ENCODE peak calls at places on chromosomes 5 and 9, in nine cellular contexts. One of them, this sample, is unnamed.

GRCh38 chr5:60259730-60260129 is 366.2 kb upstream of the PDE4D start:
- DNase-seq in activated T-helper 1 cell treated with Interleukin-2 at 50 U/mL for 16 hours: no peak
- DNase-seq in HEK293T: no peak
- DNase-seq in hippocampal formation: no peak
- DNase-seq in activated CD4-positive, alpha-beta T cell treated with anti-CD3 and anti-CD28 coated beads for 48 hours: no peak
- DNase-seq in tibial artery: no peak
- DNase-seq in NCI-H446 treated with DMSO at 0.1 percent for 48 hours: no peak
- DNase-seq in choroid plexus epithelial cell: no peak
- DNase-seq in activated naive CD8-positive, alpha-beta T cell treated with anti-CD3 and anti-CD28 coated beads for 36 hours: no peak
- DNase-seq in this sample: peak

GRCh38 chr9:111036068-111036789 is 2.0 kb downstream of the LPAR1 start:
- DNase-seq in choroid plexus epithelial cell: peak
- DNase-seq in tibial artery: peak
- DNase-seq in HEK293T: peak
- DNase-seq in activated T-helper 1 cell treated with Interleukin-2 at 50 U/mL for 16 hours: no peak
- DNase-seq in hippocampal formation: peak
- DNase-seq in activated naive CD8-positive, alpha-beta T cell treated with anti-CD3 and anti-CD28 coated beads for 36 hours: no peak
- DNase-seq in NCI-H446 treated with DMSO at 0.1 percent for 48 hours: no peak
- DNase-seq in activated CD4-positive, alpha-beta T cell treated with anti-CD3 and anti-CD28 coated beads for 48 hours: no peak
- DNase-seq in this sample: no peak

GRCh38 chr9:105389789-105390188 is 58.0 kb upstream of the FSD1L start:
- DNase-seq in activated naive CD8-positive, alpha-beta T cell treated with anti-CD3 and anti-CD28 coated beads for 36 hours: no peak
- DNase-seq in activated CD4-positive, alpha-beta T cell treated with anti-CD3 and anti-CD28 coated beads for 48 hours: no peak
- DNase-seq in choroid plexus epithelial cell: no peak
- DNase-seq in HEK293T: no peak
- DNase-seq in hippocampal formation: no peak
- DNase-seq in activated T-helper 1 cell treated with Interleukin-2 at 50 U/mL for 16 hours: no peak
- DNase-seq in tibial artery: no peak
- DNase-seq in NCI-H446 treated with DMSO at 0.1 percent for 48 hours: no peak
- DNase-seq in this sample: no peak

GRCh38 chr5:100644776-100645175 is 109.6 kb downstream of the FAM174A start:
- DNase-seq in activated naive CD8-positive, alpha-beta T cell treated with anti-CD3 and anti-CD28 coated beads for 36 hours: no peak
- DNase-seq in HEK293T: no peak
- DNase-seq in activated CD4-positive, alpha-beta T cell treated with anti-CD3 and anti-CD28 coated beads for 48 hours: no peak
- DNase-seq in choroid plexus epithelial cell: no peak
- DNase-seq in activated T-helper 1 cell treated with Interleukin-2 at 50 U/mL for 16 hours: no peak
- DNase-seq in NCI-H446 treated with DMSO at 0.1 percent for 48 hours: no peak
- DNase-seq in hippocampal formation: no peak
- DNase-seq in tibial artery: no peak
- DNase-seq in this sample: no peak

GRCh38 chr9:2889023-2889422 is 45.1 kb upstream of the PUM3 start:
- DNase-seq in tibial artery: no peak
- DNase-seq in NCI-H446 treated with DMSO at 0.1 percent for 48 hours: no peak
- DNase-seq in activated naive CD8-positive, alpha-beta T cell treated with anti-CD3 and anti-CD28 coated beads for 36 hours: no peak
- DNase-seq in choroid plexus epithelial cell: no peak
- DNase-seq in activated CD4-positive, alpha-beta T cell treated with anti-CD3 and anti-CD28 coated beads for 48 hours: no peak
- DNase-seq in activated T-helper 1 cell treated with Interleukin-2 at 50 U/mL for 16 hours: no peak
- DNase-seq in hippocampal formation: no peak
- DNase-seq in HEK293T: no peak
- DNase-seq in this sample: no peak

GRCh38 chr9:113913426-113914195 is 37.5 kb downstream of the ZNF618 start:
- DNase-seq in hippocampal formation: no peak
- DNase-seq in HEK293T: no peak
- DNase-seq in activated T-helper 1 cell treated with Interleukin-2 at 50 U/mL for 16 hours: no peak
- DNase-seq in choroid plexus epithelial cell: peak
- DNase-seq in tibial artery: peak
- DNase-seq in activated naive CD8-positive, alpha-beta T cell treated with anti-CD3 and anti-CD28 coated beads for 36 hours: no peak
- DNase-seq in NCI-H446 treated with DMSO at 0.1 percent for 48 hours: no peak
- DNase-seq in activated CD4-positive, alpha-beta T cell treated with anti-CD3 and anti-CD28 coated beads for 48 hours: no peak
- DNase-seq in this sample: no peak

GRCh38 chr5:66931651-66932050 is 264.9 kb downstream of the CD180 start:
- DNase-seq in activated naive CD8-positive, alpha-beta T cell treated with anti-CD3 and anti-CD28 coated beads for 36 hours: no peak
- DNase-seq in activated CD4-positive, alpha-beta T cell treated with anti-CD3 and anti-CD28 coated beads for 48 hours: no peak
- DNase-seq in HEK293T: no peak
- DNase-seq in hippocampal formation: no peak
- DNase-seq in choroid plexus epithelial cell: no peak
- DNase-seq in activated T-helper 1 cell treated with Interleukin-2 at 50 U/mL for 16 hours: no peak
- DNase-seq in tibial artery: no peak
- DNase-seq in NCI-H446 treated with DMSO at 0.1 percent for 48 hours: no peak
- DNase-seq in this sample: no peak

GRCh38 chr5:141635646-141636045 is 1.0 kb downstream of the HDAC3 start:
- DNase-seq in activated naive CD8-positive, alpha-beta T cell treated with anti-CD3 and anti-CD28 coated beads for 36 hours: no peak
- DNase-seq in activated CD4-positive, alpha-beta T cell treated with anti-CD3 and anti-CD28 coated beads for 48 hours: no peak
- DNase-seq in NCI-H446 treated with DMSO at 0.1 percent for 48 hours: no peak
- DNase-seq in HEK293T: no peak
- DNase-seq in tibial artery: no peak
- DNase-seq in activated T-helper 1 cell treated with Interleukin-2 at 50 U/mL for 16 hours: no peak
- DNase-seq in choroid plexus epithelial cell: no peak
- DNase-seq in hippocampal formation: no peak
- DNase-seq in this sample: no peak

GRCh38 chr9:90853945-90854344 is 52.3 kb downstream of the SYK start:
- DNase-seq in tibial artery: no peak
- DNase-seq in HEK293T: no peak
- DNase-seq in activated naive CD8-positive, alpha-beta T cell treated with anti-CD3 and anti-CD28 coated beads for 36 hours: no peak
- DNase-seq in activated CD4-positive, alpha-beta T cell treated with anti-CD3 and anti-CD28 coated beads for 48 hours: no peak
- DNase-seq in NCI-H446 treated with DMSO at 0.1 percent for 48 hours: no peak
- DNase-seq in hippocampal formation: no peak
- DNase-seq in choroid plexus epithelial cell: no peak
- DNase-seq in activated T-helper 1 cell treated with Interleukin-2 at 50 U/mL for 16 hours: no peak
- DNase-seq in this sample: no peak

GRCh38 chr5:31664566-31664965 is 25.6 kb downstream of the PDZD2 start:
- DNase-seq in NCI-H446 treated with DMSO at 0.1 percent for 48 hours: no peak
- DNase-seq in choroid plexus epithelial cell: peak
- DNase-seq in HEK293T: no peak
- DNase-seq in activated T-helper 1 cell treated with Interleukin-2 at 50 U/mL for 16 hours: no peak
- DNase-seq in hippocampal formation: no peak
- DNase-seq in activated CD4-positive, alpha-beta T cell treated with anti-CD3 and anti-CD28 coated beads for 48 hours: peak
- DNase-seq in activated naive CD8-positive, alpha-beta T cell treated with anti-CD3 and anti-CD28 coated beads for 36 hours: peak
- DNase-seq in tibial artery: no peak
- DNase-seq in this sample: no peak

GRCh38 chr9:31005086-31005665 is 1379.3 kb upstream of the ACO1 start:
- DNase-seq in choroid plexus epithelial cell: no peak
- DNase-seq in activated T-helper 1 cell treated with Interleukin-2 at 50 U/mL for 16 hours: no peak
- DNase-seq in HEK293T: no peak
- DNase-seq in NCI-H446 treated with DMSO at 0.1 percent for 48 hours: no peak
- DNase-seq in tibial artery: no peak
- DNase-seq in hippocampal formation: no peak
- DNase-seq in activated CD4-positive, alpha-beta T cell treated with anti-CD3 and anti-CD28 coated beads for 48 hours: no peak
- DNase-seq in activated naive CD8-positive, alpha-beta T cell treated with anti-CD3 and anti-CD28 coated beads for 36 hours: no peak
- DNase-seq in this sample: no peak

GRCh38 chr9:115278241-115279035 is 160.5 kb upstream of the TNC start:
- DNase-seq in activated CD4-positive, alpha-beta T cell treated with anti-CD3 and anti-CD28 coated beads for 48 hours: no peak
- DNase-seq in hippocampal formation: no peak
- DNase-seq in activated naive CD8-positive, alpha-beta T cell treated with anti-CD3 and anti-CD28 coated beads for 36 hours: no peak
- DNase-seq in choroid plexus epithelial cell: no peak
- DNase-seq in NCI-H446 treated with DMSO at 0.1 percent for 48 hours: no peak
- DNase-seq in HEK293T: no peak
- DNase-seq in tibial artery: no peak
- DNase-seq in activated T-helper 1 cell treated with Interleukin-2 at 50 U/mL for 16 hours: no peak
- DNase-seq in this sample: no peak

GRCh38 chr5:164237531-164237930 is 732.1 kb downstream of the MAT2B start:
- DNase-seq in choroid plexus epithelial cell: no peak
- DNase-seq in activated T-helper 1 cell treated with Interleukin-2 at 50 U/mL for 16 hours: no peak
- DNase-seq in activated CD4-positive, alpha-beta T cell treated with anti-CD3 and anti-CD28 coated beads for 48 hours: no peak
- DNase-seq in NCI-H446 treated with DMSO at 0.1 percent for 48 hours: no peak
- DNase-seq in activated naive CD8-positive, alpha-beta T cell treated with anti-CD3 and anti-CD28 coated beads for 36 hours: no peak
- DNase-seq in tibial artery: no peak
- DNase-seq in HEK293T: no peak
- DNase-seq in hippocampal formation: no peak
- DNase-seq in this sample: no peak

GRCh38 chr5:124743534-124744169 is 2.8 kb downstream of the ZNF608 start:
- DNase-seq in activated CD4-positive, alpha-beta T cell treated with anti-CD3 and anti-CD28 coated beads for 48 hours: no peak
- DNase-seq in choroid plexus epithelial cell: peak
- DNase-seq in NCI-H446 treated with DMSO at 0.1 percent for 48 hours: no peak
- DNase-seq in activated naive CD8-positive, alpha-beta T cell treated with anti-CD3 and anti-CD28 coated beads for 36 hours: no peak
- DNase-seq in hippocampal formation: no peak
- DNase-seq in activated T-helper 1 cell treated with Interleukin-2 at 50 U/mL for 16 hours: no peak
- DNase-seq in HEK293T: no peak
- DNase-seq in tibial artery: no peak
- DNase-seq in this sample: no peak

GRCh38 chr9:115992834-115993233 is 160.8 kb upstream of the PAPPA start:
- DNase-seq in hippocampal formation: no peak
- DNase-seq in activated T-helper 1 cell treated with Interleukin-2 at 50 U/mL for 16 hours: no peak
- DNase-seq in tibial artery: no peak
- DNase-seq in activated naive CD8-positive, alpha-beta T cell treated with anti-CD3 and anti-CD28 coated beads for 36 hours: no peak
- DNase-seq in NCI-H446 treated with DMSO at 0.1 percent for 48 hours: no peak
- DNase-seq in HEK293T: no peak
- DNase-seq in choroid plexus epithelial cell: peak
- DNase-seq in activated CD4-positive, alpha-beta T cell treated with anti-CD3 and anti-CD28 coated beads for 48 hours: no peak
- DNase-seq in this sample: no peak

GRCh38 chr9:34638138-34638445 is 505 bp upstream of the SIGMAR1 start:
- DNase-seq in tibial artery: no peak
- DNase-seq in activated naive CD8-positive, alpha-beta T cell treated with anti-CD3 and anti-CD28 coated beads for 36 hours: no peak
- DNase-seq in NCI-H446 treated with DMSO at 0.1 percent for 48 hours: no peak
- DNase-seq in activated T-helper 1 cell treated with Interleukin-2 at 50 U/mL for 16 hours: no peak
- DNase-seq in choroid plexus epithelial cell: no peak
- DNase-seq in activated CD4-positive, alpha-beta T cell treated with anti-CD3 and anti-CD28 coated beads for 48 hours: no peak
- DNase-seq in hippocampal formation: no peak
- DNase-seq in HEK293T: no peak
- DNase-seq in this sample: no peak

GRCh38 chr5:17255471-17256016 is 38.1 kb downstream of the BASP1 start:
- DNase-seq in HEK293T: no peak
- DNase-seq in tibial artery: no peak
- DNase-seq in activated naive CD8-positive, alpha-beta T cell treated with anti-CD3 and anti-CD28 coated beads for 36 hours: no peak
- DNase-seq in choroid plexus epithelial cell: peak
- DNase-seq in activated T-helper 1 cell treated with Interleukin-2 at 50 U/mL for 16 hours: no peak
- DNase-seq in hippocampal formation: no peak
- DNase-seq in NCI-H446 treated with DMSO at 0.1 percent for 48 hours: no peak
- DNase-seq in activated CD4-positive, alpha-beta T cell treated with anti-CD3 and anti-CD28 coated beads for 48 hours: no peak
- DNase-seq in this sample: peak

GRCh38 chr5:76696254-76696653 is 19.7 kb upstream of the F2R start:
- DNase-seq in hippocampal formation: no peak
- DNase-seq in activated CD4-positive, alpha-beta T cell treated with anti-CD3 and anti-CD28 coated beads for 48 hours: no peak
- DNase-seq in activated T-helper 1 cell treated with Interleukin-2 at 50 U/mL for 16 hours: no peak
- DNase-seq in tibial artery: no peak
- DNase-seq in NCI-H446 treated with DMSO at 0.1 percent for 48 hours: no peak
- DNase-seq in HEK293T: no peak
- DNase-seq in activated naive CD8-positive, alpha-beta T cell treated with anti-CD3 and anti-CD28 coated beads for 36 hours: no peak
- DNase-seq in choroid plexus epithelial cell: peak
- DNase-seq in this sample: no peak

GRCh38 chr5:139368613-139369012 is 14.5 kb downstream of the SLC23A1 start:
- DNase-seq in hippocampal formation: no peak
- DNase-seq in activated naive CD8-positive, alpha-beta T cell treated with anti-CD3 and anti-CD28 coated beads for 36 hours: no peak
- DNase-seq in tibial artery: no peak
- DNase-seq in choroid plexus epithelial cell: peak
- DNase-seq in activated CD4-positive, alpha-beta T cell treated with anti-CD3 and anti-CD28 coated beads for 48 hours: no peak
- DNase-seq in NCI-H446 treated with DMSO at 0.1 percent for 48 hours: no peak
- DNase-seq in activated T-helper 1 cell treated with Interleukin-2 at 50 U/mL for 16 hours: no peak
- DNase-seq in HEK293T: no peak
- DNase-seq in this sample: no peak

GRCh38 chr5:149500922-149501582 is 50.2 kb downstream of the CSNK1A1 start:
- DNase-seq in activated T-helper 1 cell treated with Interleukin-2 at 50 U/mL for 16 hours: no peak
- DNase-seq in activated CD4-positive, alpha-beta T cell treated with anti-CD3 and anti-CD28 coated beads for 48 hours: no peak
- DNase-seq in hippocampal formation: no peak
- DNase-seq in activated naive CD8-positive, alpha-beta T cell treated with anti-CD3 and anti-CD28 coated beads for 36 hours: no peak
- DNase-seq in NCI-H446 treated with DMSO at 0.1 percent for 48 hours: no peak
- DNase-seq in choroid plexus epithelial cell: peak
- DNase-seq in tibial artery: no peak
- DNase-seq in HEK293T: no peak
- DNase-seq in this sample: no peak

GRCh38 chr5:6435356-6435755 is 13.3 kb upstream of the UBE2QL1 start:
- DNase-seq in choroid plexus epithelial cell: peak
- DNase-seq in HEK293T: peak
- DNase-seq in activated CD4-positive, alpha-beta T cell treated with anti-CD3 and anti-CD28 coated beads for 48 hours: peak
- DNase-seq in tibial artery: no peak
- DNase-seq in activated naive CD8-positive, alpha-beta T cell treated with anti-CD3 and anti-CD28 coated beads for 36 hours: no peak
- DNase-seq in activated T-helper 1 cell treated with Interleukin-2 at 50 U/mL for 16 hours: no peak
- DNase-seq in hippocampal formation: no peak
- DNase-seq in NCI-H446 treated with DMSO at 0.1 percent for 48 hours: no peak
- DNase-seq in this sample: no peak

GRCh38 chr5:322281-322941 is 897 bp downstream of the AHRR start:
- DNase-seq in activated CD4-positive, alpha-beta T cell treated with anti-CD3 and anti-CD28 coated beads for 48 hours: peak
- DNase-seq in choroid plexus epithelial cell: no peak
- DNase-seq in hippocampal formation: no peak
- DNase-seq in activated naive CD8-positive, alpha-beta T cell treated with anti-CD3 and anti-CD28 coated beads for 36 hours: peak
- DNase-seq in tibial artery: no peak
- DNase-seq in NCI-H446 treated with DMSO at 0.1 percent for 48 hours: no peak
- DNase-seq in HEK293T: no peak
- DNase-seq in activated T-helper 1 cell treated with Interleukin-2 at 50 U/mL for 16 hours: no peak
- DNase-seq in this sample: no peak

GRCh38 chr9:100277166-100277979 is 75.4 kb downstream of the TEX10 start:
- DNase-seq in activated T-helper 1 cell treated with Interleukin-2 at 50 U/mL for 16 hours: no peak
- DNase-seq in choroid plexus epithelial cell: peak
- DNase-seq in hippocampal formation: no peak
- DNase-seq in HEK293T: no peak
- DNase-seq in activated naive CD8-positive, alpha-beta T cell treated with anti-CD3 and anti-CD28 coated beads for 36 hours: no peak
- DNase-seq in activated CD4-positive, alpha-beta T cell treated with anti-CD3 and anti-CD28 coated beads for 48 hours: no peak
- DNase-seq in tibial artery: no peak
- DNase-seq in NCI-H446 treated with DMSO at 0.1 percent for 48 hours: no peak
- DNase-seq in this sample: no peak

GRCh38 chr5:142958933-142959682 is 188.9 kb downstream of the ARHGAP26 start:
- DNase-seq in activated T-helper 1 cell treated with Interleukin-2 at 50 U/mL for 16 hours: no peak
- DNase-seq in activated CD4-positive, alpha-beta T cell treated with anti-CD3 and anti-CD28 coated beads for 48 hours: no peak
- DNase-seq in choroid plexus epithelial cell: no peak
- DNase-seq in hippocampal formation: no peak
- DNase-seq in NCI-H446 treated with DMSO at 0.1 percent for 48 hours: no peak
- DNase-seq in tibial artery: no peak
- DNase-seq in activated naive CD8-positive, alpha-beta T cell treated with anti-CD3 and anti-CD28 coated beads for 36 hours: no peak
- DNase-seq in HEK293T: no peak
- DNase-seq in this sample: no peak

GRCh38 chr9:136886610-136887597 is 588 bp downstream of the TRAF2 start:
- DNase-seq in activated T-helper 1 cell treated with Interleukin-2 at 50 U/mL for 16 hours: no peak
- DNase-seq in choroid plexus epithelial cell: peak
- DNase-seq in HEK293T: peak
- DNase-seq in NCI-H446 treated with DMSO at 0.1 percent for 48 hours: no peak
- DNase-seq in activated CD4-positive, alpha-beta T cell treated with anti-CD3 and anti-CD28 coated beads for 48 hours: peak
- DNase-seq in activated naive CD8-positive, alpha-beta T cell treated with anti-CD3 and anti-CD28 coated beads for 36 hours: peak
- DNase-seq in tibial artery: no peak
- DNase-seq in hippocampal formation: peak
- DNase-seq in this sample: no peak